ENCODE peak calls at places on chromosomes 16 and 17, in seven cellular contexts. Y is T1000, F is sciatic nerve, M is NT2/D1, V is heart right ventricle, Q is GM23248, G is NAMALWA. O is an unnamed sample.

GRCh38 chr16:1026784-1027415 is 45.3 kb downstream of the SOX8 start:
- DNase-seq in Y (no peak), M (no peak), G (no peak), Q (no peak), V (no peak), F (no peak), O (no peak)

GRCh38 chr17:7644768-7645167 is 6.0 kb upstream of the ATP1B2 start:
- DNase-seq in M (no peak), V (no peak), F (no peak), G (no peak), Q (no peak), Y (no peak), O (no peak)

GRCh38 chr16:25064967-25065366 is 46.6 kb upstream of the LCMT1 start:
- DNase-seq in F (peak; percentile 65), Y (no peak), Q (peak; percentile 14), M (no peak), V (peak; percentile 16), G (no peak), O (no peak)

GRCh38 chr17:29577778-29578211 is 9.3 kb downstream of the TP53I13 start:
- DNase-seq in V (peak; percentile 16), M (no peak), Q (peak; percentile 66), Y (no peak), F (no peak), G (no peak), O (no peak)

GRCh38 chr17:56613131-56613530 is 19.6 kb downstream of the NOG start:
- DNase-seq in Q (no peak), F (no peak), V (no peak), G (no peak), M (no peak), Y (no peak), O (no peak)

GRCh38 chr16:80775450-80775849 is 28.9 kb downstream of the CDYL2 start:
- DNase-seq in Q (no peak), M (no peak), F (no peak), G (no peak), V (no peak), Y (no peak), O (no peak)

GRCh38 chr17:75843577-75844529 is at the start of gene UNC13D:
- DNase-seq in M (no peak), F (no peak), Y (no peak), Q (no peak), G (peak; percentile 47), V (no peak), O (no peak)

GRCh38 chr17:77830816-77831490 is 127.5 kb upstream of the TNRC6C start:
- DNase-seq in M (no peak), Q (no peak), Y (no peak), G (no peak), V (no peak), F (peak; percentile 57), O (no peak)

GRCh38 chr17:44192750-44193149 is 6.0 kb downstream of the TMUB2 start:
- DNase-seq in F (no peak), V (no peak), M (no peak), Q (no peak), Y (no peak), G (no peak), O (no peak)

GRCh38 chr17:43530303-43531081 is 15.6 kb downstream of the ETV4 start:
- DNase-seq in Q (peak; percentile 49), G (no peak), Y (peak; percentile 71), M (peak; percentile 98), V (peak; percentile 84), F (peak; percentile 86), O (no peak)

GRCh38 chr16:27098366-27099050 is 31.8 kb downstream of the C16orf82 start:
- DNase-seq in Y (no peak), M (no peak), V (no peak), F (no peak), Q (no peak), G (no peak), O (no peak)

GRCh38 chr16:31215287-31216115 is 1.4 kb downstream of the PYDC1 start:
- DNase-seq in V (peak; percentile 49), Y (no peak), Q (peak; percentile 76), M (peak; percentile 61), G (no peak), F (peak; percentile 70), O (no peak)

GRCh38 chr16:17002557-17002956 is 468.2 kb downstream of the XYLT1 start:
- DNase-seq in Y (no peak), F (no peak), G (peak; percentile 17), Q (no peak), M (no peak), V (no peak), O (no peak)

GRCh38 chr17:74350486-74350885 is 11.2 kb downstream of the BTBD17 start:
- DNase-seq in M (no peak), Q (no peak), V (no peak), Y (no peak), F (no peak), G (no peak), O (no peak)

GRCh38 chr17:50609376-50610074 is 25.2 kb upstream of the ABCC3 start:
- DNase-seq in M (no peak), G (no peak), Q (no peak), V (no peak), F (no peak), Y (no peak), O (no peak)

GRCh38 chr16:4175849-4176248 is 59.6 kb upstream of the ADCY9 start:
- DNase-seq in F (no peak), M (no peak), Q (peak; percentile 31), V (no peak), G (no peak), Y (no peak), O (no peak)

GRCh38 chr16:83338941-83339340 is 468.8 kb upstream of the HSBP1 start:
- DNase-seq in Y (no peak), V (no peak), G (no peak), F (no peak), M (no peak), Q (peak; percentile 50), O (no peak)

GRCh38 chr16:47644166-47644565 is 183.0 kb downstream of the PHKB start:
- DNase-seq in M (no peak), F (no peak), G (no peak), Q (peak; percentile 78), V (peak; percentile 36), Y (no peak), O (no peak)

GRCh38 chr17:62901544-62901943 is 64.5 kb upstream of the TANC2 start:
- DNase-seq in F (no peak), V (no peak), M (no peak), Y (no peak), G (no peak), Q (no peak), O (no peak)

GRCh38 chr16:73071131-73071940 is 23.4 kb upstream of the ZFHX3 start:
- DNase-seq in F (peak; percentile 69), Q (peak; percentile 44), V (no peak), M (no peak), Y (no peak), G (no peak), O (no peak)

GRCh38 chr17:34567665-34568064 is 11.7 kb upstream of the TMEM132E start:
- DNase-seq in V (no peak), G (no peak), F (no peak), Q (no peak), Y (no peak), M (no peak), O (no peak)

GRCh38 chr17:83176956-83177583 is 97.7 kb downstream of the METRNL start:
- DNase-seq in M (no peak), G (no peak), Q (no peak), V (no peak), F (peak; percentile 34), Y (no peak), O (no peak)